ENCODE peak calls at places on chromosomes 7 and 10, in ten cellular contexts. R is activated CD4-positive, alpha-beta T cell treated with anti-CD3 and anti-CD28 coated beads for 24 hours; K is T-helper 1 cell; O is mucosa of gallbladder; P is ACHN; S is T-cell; Q is activated T-cell treated with anti-CD3 and anti-CD28 coated beads for 24 hours; W is activated T-helper 9 cell treated with anti-CD3 and anti-CD28 coated beads, Interleukin-2, amount 50 U/mL, for 16 hours; G is activated CD8-positive, alpha-beta memory T cell treated with anti-CD3 and anti-CD28 coated beads for 1 hour; A is NCI-H1105 treated with DMSO at 0.1 percent for 48 hours. V is an unnamed sample.

GRCh38 chr7:13826752-13827151 is 162.7 kb downstream of the ETV1 start:
- DNase-seq in R (no peak), K (no peak), O (no peak), P (no peak), S (no peak), Q (no peak), W (no peak), G (no peak), A (no peak), V (no peak)

GRCh38 chr7:2015251-2015871 is 217.4 kb downstream of the MAD1L1 start:
- DNase-seq in R (no peak), K (no peak), O (no peak), P (no peak), S (no peak), Q (no peak), W (no peak), G (no peak), A (no peak), V (peak)

GRCh38 chr7:82506702-82507101 is 63.1 kb upstream of the CACNA2D1 start:
- DNase-seq in R (no peak), K (no peak), O (peak), P (no peak), S (no peak), Q (no peak), W (no peak), G (no peak), A (no peak), V (no peak)

GRCh38 chr10:103870503-103870902 is 15.1 kb upstream of the SH3PXD2A start:
- DNase-seq in R (no peak), K (no peak), O (no peak), P (no peak), S (no peak), Q (no peak), W (no peak), G (no peak), A (no peak), V (no peak)

GRCh38 chr7:55438085-55438764 is 73.1 kb downstream of the LANCL2 start:
- DNase-seq in R (no peak), K (no peak), O (no peak), P (no peak), S (no peak), Q (no peak), W (no peak), G (no peak), A (peak), V (no peak)

GRCh38 chr10:570631-571565 is 118.6 kb downstream of the DIP2C start:
- DNase-seq in R (no peak), K (no peak), O (no peak), P (no peak), S (no peak), Q (no peak), W (no peak), G (no peak), A (no peak), V (no peak)

GRCh38 chr7:3112499-3113134 is 69.0 kb upstream of the CARD11 start:
- DNase-seq in R (no peak), K (peak), O (no peak), P (no peak), S (no peak), Q (no peak), W (no peak), G (no peak), A (peak), V (no peak)

GRCh38 chr10:44756235-44756634 is 154.9 kb upstream of the TMEM72 start:
- DNase-seq in R (no peak), K (no peak), O (no peak), P (no peak), S (no peak), Q (no peak), W (no peak), G (no peak), A (no peak), V (no peak)

GRCh38 chr7:27686315-27686714 is 23.6 kb upstream of the HIBADH start:
- DNase-seq in R (no peak), K (no peak), O (no peak), P (no peak), S (no peak), Q (no peak), W (no peak), G (no peak), A (no peak), V (no peak)

GRCh38 chr7:55520426-55521140 is 51.7 kb downstream of the VOPP1 start:
- DNase-seq in R (no peak), K (no peak), O (no peak), P (no peak), S (no peak), Q (no peak), W (no peak), G (no peak), A (no peak), V (no peak)

GRCh38 chr10:62763155-62763554 is 41.4 kb upstream of the ADO start:
- DNase-seq in R (no peak), K (no peak), O (no peak), P (no peak), S (no peak), Q (no peak), W (no peak), G (no peak), A (no peak), V (no peak)

GRCh38 chr7:18508441-18509427 is 13.2 kb downstream of the HDAC9 start:
- DNase-seq in R (no peak), K (no peak), O (peak), P (peak), S (no peak), Q (no peak), W (no peak), G (no peak), A (no peak), V (no peak)

GRCh38 chr7:121139427-121139826 is 150.9 kb downstream of the CPED1 start:
- DNase-seq in R (no peak), K (no peak), O (no peak), P (no peak), S (no peak), Q (no peak), W (no peak), G (no peak), A (no peak), V (no peak)

GRCh38 chr7:154571772-154572171 is 431.2 kb downstream of the PAXIP1 start:
- DNase-seq in R (no peak), K (no peak), O (no peak), P (no peak), S (no peak), Q (no peak), W (no peak), G (no peak), A (no peak), V (no peak)

GRCh38 chr7:155856656-155857055 is 44.4 kb upstream of the SHH start:
- DNase-seq in R (no peak), K (no peak), O (no peak), P (no peak), S (no peak), Q (no peak), W (no peak), G (no peak), A (no peak), V (no peak)

GRCh38 chr10:129785536-129785981 is 178.5 kb downstream of the EBF3 start:
- DNase-seq in R (no peak), K (no peak), O (no peak), P (no peak), S (no peak), Q (no peak), W (no peak), G (no peak), A (no peak), V (no peak)

GRCh38 chr10:3942930-3943489 is 158.0 kb upstream of the KLF6 start:
- DNase-seq in R (no peak), K (no peak), O (no peak), P (no peak), S (no peak), Q (no peak), W (no peak), G (no peak), A (no peak), V (no peak)

GRCh38 chr7:23473848-23474097 is 3.5 kb upstream of the IGF2BP3 start:
- DNase-seq in R (no peak), K (no peak), O (no peak), P (peak), S (no peak), Q (no peak), W (no peak), G (no peak), A (peak), V (no peak)

GRCh38 chr7:147197006-147197405 is 1080.4 kb downstream of the CNTNAP2 start:
- DNase-seq in R (no peak), K (no peak), O (no peak), P (no peak), S (no peak), Q (no peak), W (no peak), G (no peak), A (no peak), V (no peak)

GRCh38 chr10:1571587-1572237 is 165.6 kb downstream of the ADARB2 start:
- DNase-seq in R (no peak), K (no peak), O (no peak), P (no peak), S (no peak), Q (no peak), W (no peak), G (no peak), A (no peak), V (no peak)

GRCh38 chr10:129078322-129078721 is 388.7 kb upstream of the MGMT start:
- DNase-seq in R (no peak), K (no peak), O (no peak), P (no peak), S (no peak), Q (no peak), W (no peak), G (no peak), A (no peak), V (no peak)

GRCh38 chr10:20302033-20302432 is 485.8 kb downstream of the PLXDC2 start:
- DNase-seq in R (no peak), K (no peak), O (no peak), P (no peak), S (no peak), Q (no peak), W (no peak), G (no peak), A (no peak), V (no peak)

GRCh38 chr10:44008270-44008916 is 359.7 kb upstream of the ZNF32 start:
- DNase-seq in R (no peak), K (no peak), O (no peak), P (no peak), S (no peak), Q (no peak), W (no peak), G (no peak), A (no peak), V (no peak)

GRCh38 chr10:35435824-35436223 is 99.5 kb downstream of the CCNY start:
- DNase-seq in R (no peak), K (no peak), O (no peak), P (no peak), S (no peak), Q (no peak), W (no peak), G (no peak), A (no peak), V (no peak)

GRCh38 chr10:132632091-132632561 is 94.5 kb downstream of the INPP5A start:
- DNase-seq in R (no peak), K (no peak), O (no peak), P (no peak), S (no peak), Q (no peak), W (no peak), G (no peak), A (no peak), V (no peak)

GRCh38 chr7:14698239-14698638 is 204.3 kb downstream of the DGKB start:
- DNase-seq in R (no peak), K (no peak), O (no peak), P (peak), S (no peak), Q (no peak), W (no peak), G (no peak), A (no peak), V (no peak)

GRCh38 chr10:17213646-17214349 is 12.3 kb upstream of the TRDMT1 start:
- DNase-seq in R (no peak), K (no peak), O (no peak), P (no peak), S (no peak), Q (no peak), W (no peak), G (no peak), A (no peak), V (no peak)

GRCh38 chr10:83212632-83213349 is 926.5 kb upstream of the GHITM start:
- DNase-seq in R (no peak), K (no peak), O (no peak), P (no peak), S (no peak), Q (no peak), W (no peak), G (no peak), A (no peak), V (no peak)

GRCh38 chr10:132606536-132607316 is 69.1 kb downstream of the INPP5A start:
- DNase-seq in R (no peak), K (no peak), O (peak), P (no peak), S (no peak), Q (no peak), W (no peak), G (no peak), A (no peak), V (no peak)

GRCh38 chr7:151317936-151318335 is 23.7 kb upstream of the NUB1 start:
- DNase-seq in R (no peak), K (no peak), O (no peak), P (no peak), S (no peak), Q (no peak), W (no peak), G (no peak), A (no peak), V (no peak)

GRCh38 chr7:158495780-158496179 is 91.8 kb downstream of the PTPRN2 start:
- DNase-seq in R (no peak), K (peak), O (no peak), P (peak), S (no peak), Q (no peak), W (no peak), G (no peak), A (peak), V (no peak)

GRCh38 chr10:34808789-34809745 is 6.0 kb downstream of the PARD3 start:
- DNase-seq in R (no peak), K (no peak), O (no peak), P (peak), S (no peak), Q (no peak), W (no peak), G (no peak), A (peak), V (no peak)

GRCh38 chr7:39540320-39540719 is 25.9 kb upstream of the YAE1 start:
- DNase-seq in R (no peak), K (no peak), O (no peak), P (no peak), S (no peak), Q (no peak), W (no peak), G (no peak), A (no peak), V (no peak)

GRCh38 chr10:8435186-8436055 is 380.9 kb downstream of the GATA3 start:
- DNase-seq in R (no peak), K (no peak), O (no peak), P (no peak), S (no peak), Q (no peak), W (no peak), G (no peak), A (no peak), V (no peak)

GRCh38 chr10:86334515-86335085 is 32.0 kb downstream of the GRID1 start:
- DNase-seq in R (no peak), K (no peak), O (no peak), P (no peak), S (no peak), Q (no peak), W (no peak), G (no peak), A (peak), V (no peak)

GRCh38 chr10:21261705-21262285 is 263.7 kb downstream of the SKIDA1 start:
- DNase-seq in R (no peak), K (no peak), O (no peak), P (no peak), S (no peak), Q (no peak), W (no peak), G (no peak), A (no peak), V (no peak)

GRCh38 chr7:106731207-106731606 is 70.2 kb upstream of the CCDC71L start:
- DNase-seq in R (no peak), K (no peak), O (no peak), P (no peak), S (no peak), Q (no peak), W (no peak), G (no peak), A (peak), V (no peak)

GRCh38 chr7:37480642-37481041 is 32.0 kb upstream of the ELMO1 start:
- DNase-seq in R (no peak), K (no peak), O (no peak), P (no peak), S (no peak), Q (no peak), W (no peak), G (no peak), A (no peak), V (no peak)

GRCh38 chr10:37872283-37872682 is 14.9 kb upstream of the ZNF248 start:
- DNase-seq in R (no peak), K (no peak), O (no peak), P (no peak), S (no peak), Q (no peak), W (no peak), G (no peak), A (no peak), V (no peak)

V was measured in T-helper 17 cell.